ENCODE peak calls at places on chromosomes 16 and 17, in five cellular contexts. P is GM20000, C is tibial nerve, Y is SK-N-SH, E is ovary. L is an unnamed sample.
A peak's percentile ranks its signal among the peaks of the same experiment; 100 is the strongest.

GRCh38 chr17:9529033-9529748 is 46.4 kb downstream of the STX8 start:
- DNase-seq in P (peak; percentile 22), C (no peak), Y (peak; percentile 41), E (no peak), L (no peak)

GRCh38 chr16:508884-509736 is 18.4 kb upstream of the CAPN15 start:
- DNase-seq in P (no peak), C (peak; percentile 65), Y (peak; percentile 56), E (no peak), L (no peak)

GRCh38 chr17:1957037-1957436 is 68.1 kb downstream of the RTN4RL1 start:
- DNase-seq in P (no peak), C (no peak), Y (no peak), E (no peak), L (no peak)

GRCh38 chr16:77035361-77035760 is 155.6 kb upstream of the MON1B start:
- DNase-seq in P (no peak), C (no peak), Y (no peak), E (no peak), L (no peak)

GRCh38 chr16:90008708-90009145 is 10.5 kb downstream of the DBNDD1 start:
- DNase-seq in P (peak; percentile 80), C (no peak), Y (no peak), E (no peak), L (no peak)

GRCh38 chr17:72030067-72030899 is 90.5 kb upstream of the SOX9 start:
- DNase-seq in P (peak; percentile 54), C (no peak), Y (no peak), E (no peak), L (peak; percentile 43)

GRCh38 chr17:78434455-78435329 is 56.2 kb downstream of the PGS1 start:
- DNase-seq in P (no peak), C (no peak), Y (no peak), E (no peak), L (no peak)

GRCh38 chr16:58859958-58860669 is 126.0 kb upstream of the GOT2 start:
- DNase-seq in P (no peak), C (no peak), Y (peak; percentile 49), E (no peak), L (no peak)

GRCh38 chr17:76353599-76354316 is at the start of gene PRPSAP1:
- DNase-seq in P (peak; percentile 95), C (peak; percentile 65), Y (peak; percentile 97), E (peak; percentile 82), L (peak; percentile 60)

GRCh38 chr17:44033841-44034408 is 19.2 kb upstream of the TMEM101 start:
- DNase-seq in P (no peak), C (no peak), Y (no peak), E (no peak), L (no peak)

GRCh38 chr16:84830765-84831384 is 11.1 kb downstream of the CRISPLD2 start:
- DNase-seq in P (no peak), C (no peak), Y (no peak), E (no peak), L (no peak)

GRCh38 chr16:87570938-87571867 is 31.1 kb upstream of the JPH3 start:
- DNase-seq in P (no peak), C (no peak), Y (peak; percentile 71), E (peak; percentile 56), L (no peak)

GRCh38 chr16:16830401-16830800 is 451.5 kb downstream of the NPIPA7 start:
- DNase-seq in P (no peak), C (no peak), Y (no peak), E (no peak), L (no peak)

GRCh38 chr17:15101175-15101574 is 164.0 kb downstream of the PMP22 start:
- DNase-seq in P (no peak), C (no peak), Y (no peak), E (no peak), L (no peak)

GRCh38 chr16:15427648-15428239 is 6.6 kb upstream of the BMERB1 start:
- DNase-seq in P (peak; percentile 58), C (peak; percentile 45), Y (peak; percentile 75), E (peak; percentile 90), L (peak; percentile 72)

GRCh38 chr17:75082683-75083082 is 5.1 kb upstream of the SLC16A5 start:
- DNase-seq in P (no peak), C (no peak), Y (no peak), E (no peak), L (no peak)

GRCh38 chr17:45310380-45311324 is 6.2 kb downstream of the MAP3K14 start:
- DNase-seq in P (no peak), C (no peak), Y (no peak), E (no peak), L (no peak)

GRCh38 chr17:17500999-17501605 is 4.9 kb upstream of the RASD1 start:
- DNase-seq in P (no peak), C (no peak), Y (no peak), E (no peak), L (no peak)

GRCh38 chr16:49739381-49739780 is 116.5 kb downstream of the ZNF423 start:
- DNase-seq in P (no peak), C (no peak), Y (peak; percentile 55), E (no peak), L (no peak)

GRCh38 chr17:74453665-74454196 is 12.7 kb upstream of the CD300A start:
- DNase-seq in P (peak; percentile 97), C (peak; percentile 89), Y (peak; percentile 99), E (no peak), L (peak; percentile 44)

GRCh38 chr16:2150418-2151187 is 2.2 kb downstream of the RAB26 start:
- DNase-seq in P (no peak), C (no peak), Y (peak; percentile 64), E (no peak), L (no peak)
- TF ChIP-seq CTCF in P (no peak), C (no peak), Y (no peak), E (no peak), L (no peak)

GRCh38 chr16:69566437-69567030 is 768 bp downstream of the NFAT5 start:
- DNase-seq in P (peak; percentile 82), C (peak; percentile 22), Y (peak; percentile 69), E (peak; percentile 66), L (peak; percentile 28)
- TF ChIP-seq CTCF in P (no peak), C (no peak), Y (no peak), E (no peak), L (no peak)

GRCh38 chr17:83094291-83094690 is 14.9 kb downstream of the METRNL start:
- DNase-seq in P (no peak), C (no peak), Y (no peak), E (peak; percentile 20), L (no peak)
- TF ChIP-seq CTCF in P (no peak), C (no peak), Y (no peak), E (no peak), L (no peak)

GRCh38 chr16:81313731-81314602 is 795 bp upstream of the GAN start:
- DNase-seq in P (no peak), C (no peak), Y (peak; percentile 43), E (no peak), L (no peak)

GRCh38 chr16:81314603-81315270 is at the start of gene GAN:
- DNase-seq in P (peak; percentile 96), C (peak; percentile 88), Y (peak; percentile 95), E (peak; percentile 93), L (peak; percentile 88)

GRCh38 chr16:81318711-81319110 is 3.9 kb downstream of the GAN start:
- DNase-seq in P (no peak), C (no peak), Y (no peak), E (no peak), L (no peak)

GRCh38 chr16:81316176-81316496 is 1.4 kb downstream of the GAN start:
- DNase-seq in P (no peak), C (no peak), Y (no peak), E (no peak), L (no peak)

GRCh38 chr16:81315271-81316175 is 761 bp downstream of the GAN start:
- DNase-seq in P (peak; percentile 69), C (no peak), Y (peak; percentile 78), E (peak; percentile 54), L (no peak)
- TF ChIP-seq CTCF in P (no peak), C (no peak), Y (peak; percentile 17), E (no peak), L (no peak)

DNA sequence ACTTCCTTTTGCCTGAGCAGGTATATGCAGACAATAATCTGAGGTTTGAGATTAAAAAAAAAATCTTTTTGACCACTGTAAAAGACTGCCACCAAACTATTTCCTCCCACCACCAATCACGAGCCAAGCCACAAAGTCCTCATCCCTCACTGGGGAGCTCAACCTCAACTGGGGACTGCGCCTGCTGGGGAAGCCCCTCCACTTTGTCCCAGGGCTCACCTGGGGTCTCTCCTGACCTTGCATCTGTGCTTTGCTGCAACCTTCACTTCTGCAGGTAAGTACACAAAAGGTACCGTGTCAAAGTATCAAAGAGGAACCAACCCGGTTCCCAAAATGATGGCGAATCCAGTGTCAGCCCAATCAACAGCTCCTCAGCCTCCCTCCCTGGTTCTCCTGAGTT is 35.5 kb downstream of the TLE7 start:
- DNase-seq in P (no peak), C (no peak), Y (no peak), E (no peak), L (no peak)
- TF ChIP-seq CTCF in P (no peak), C (no peak), Y (no peak), E (no peak), L (no peak)

GRCh38 chr16:65121870-65122723 is at the start of gene CDH11:
- DNase-seq in P (no peak), C (peak; percentile 41), Y (peak; percentile 82), E (peak; percentile 93), L (peak; percentile 87)
- TF ChIP-seq CTCF in P (no peak), C (peak; percentile 58), Y (peak; percentile 27), E (peak; percentile 40), L (peak; percentile 31)

GRCh38 chr17:51818777-51819176 is 339.7 kb downstream of the CA10 start:
- DNase-seq in P (no peak), C (no peak), Y (no peak), E (no peak), L (no peak)
- TF ChIP-seq CTCF in P (no peak), C (no peak), Y (no peak), E (no peak), L (no peak)

DNA sequence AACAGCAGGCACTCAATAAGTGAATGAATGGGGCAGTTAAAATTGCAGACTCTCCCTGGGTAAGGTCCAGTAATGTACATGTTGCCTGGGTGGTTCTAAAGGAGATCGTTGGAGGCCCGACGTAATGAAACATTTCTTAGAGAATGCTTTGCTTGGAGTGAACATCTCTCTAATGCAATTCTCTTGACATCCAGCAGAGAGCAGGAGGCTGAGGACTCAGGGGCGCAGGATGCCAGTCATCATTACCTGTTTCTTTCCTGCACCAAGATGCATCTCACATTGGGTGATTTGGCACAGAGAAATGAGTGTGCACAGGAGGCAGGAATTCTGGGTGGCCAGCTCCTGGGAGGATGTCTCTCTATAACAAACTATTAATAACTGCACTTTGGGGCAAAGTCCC is 130.3 kb upstream of the RBBP6 start:
- DNase-seq in P (peak; percentile 21), C (no peak), Y (peak; percentile 19), E (no peak), L (no peak)
- TF ChIP-seq CTCF in P (no peak), C (no peak), Y (peak; percentile 26), E (no peak), L (no peak)

L was measured in AG09319.